ENCODE peak calls at places on chromosome 3, in eight cellular contexts. Q is astrocyte of the spinal cord, Z is upper lobe of left lung, H is nucleus accumbens, S is Calu3, E is chondrocyte, T is HS-5, I is cardiac septum. Y is an unnamed sample.

GRCh38 chr3:195185574-195185973 is 85.4 kb downstream of the XXYLT1 start:
- DNase-seq in Q (no peak), T (no peak), E (no peak), H (no peak), S (peak; percentile 51), I (peak; percentile 77), Z (no peak), Y (no peak)

GRCh38 chr3:71478568-71478967 is 105.0 kb downstream of the FOXP1 start:
- DNase-seq in Z (no peak), T (no peak), S (no peak), Q (no peak), H (no peak), I (no peak), E (no peak), Y (no peak)

GRCh38 chr3:131540143-131540542 is 37.4 kb upstream of the MRPL3 start:
- DNase-seq in I (no peak), Z (no peak), T (no peak), E (no peak), Q (peak; percentile 3), H (no peak), S (no peak), Y (no peak)

GRCh38 chr3:104673981-104674380 is 692.7 kb upstream of the ALCAM start:
- DNase-seq in Z (no peak), I (no peak), T (peak; percentile 43), Q (peak; percentile 5), H (no peak), E (no peak), S (no peak), Y (no peak)

GRCh38 chr3:24196526-24196925 is 251.4 kb downstream of the NR1D2 start:
- DNase-seq in I (no peak), Z (no peak), S (no peak), Q (peak; percentile 34), H (no peak), T (peak; percentile 60), E (no peak), Y (no peak)

GRCh38 chr3:165462616-165463334 is 266.6 kb upstream of the SLITRK3 start:
- DNase-seq in Q (no peak), E (no peak), T (no peak), Z (no peak), S (no peak), H (no peak), I (no peak), Y (no peak)

GRCh38 chr3:187943677-187944390 is 198.6 kb upstream of the BCL6 start:
- DNase-seq in Z (no peak), T (no peak), S (no peak), E (no peak), H (no peak), I (no peak), Q (peak; percentile 74), Y (no peak)

GRCh38 chr3:57434041-57434440 is 110.1 kb downstream of the DNAH12 start:
- DNase-seq in H (no peak), T (no peak), I (no peak), E (no peak), Q (peak; percentile 59), Z (no peak), S (peak; percentile 6), Y (peak; percentile 12)

GRCh38 chr3:185813205-185813604 is 11.6 kb downstream of the IGF2BP2 start:
- DNase-seq in T (no peak), S (no peak), I (no peak), Z (no peak), Q (no peak), H (no peak), E (no peak), Y (no peak)

GRCh38 chr3:38118421-38119247 is 18.3 kb downstream of the ACAA1 start:
- DNase-seq in Z (no peak), T (no peak), H (no peak), Q (no peak), S (no peak), E (no peak), I (no peak), Y (no peak)

GRCh38 chr3:197028711-197029510 is 706 bp downstream of the MELTF start:
- DNase-seq in Q (no peak), E (no peak), H (no peak), Z (peak; percentile 85), I (peak; percentile 75), T (no peak), S (peak; percentile 19), Y (peak; percentile 69)

GRCh38 chr3:10693457-10693856 is 122.6 kb upstream of the SLC6A11 start:
- DNase-seq in H (no peak), S (no peak), Q (no peak), T (no peak), I (no peak), Z (no peak), E (no peak), Y (peak; percentile 5)

GRCh38 chr3:135099734-135100348 is 304.8 kb downstream of the EPHB1 start:
- DNase-seq in T (no peak), Z (no peak), Q (no peak), H (no peak), S (no peak), E (no peak), I (no peak), Y (no peak)

GRCh38 chr3:120795017-120795648 is 52.6 kb downstream of the GTF2E1 start:
- DNase-seq in Z (no peak), E (no peak), Q (peak; percentile 82), T (no peak), I (peak; percentile 84), H (peak; percentile 0), S (peak; percentile 86), Y (peak; percentile 86)

GRCh38 chr3:72791132-72791531 is 57.1 kb downstream of the SHQ1 start:
- DNase-seq in S (no peak), H (no peak), E (no peak), T (peak; percentile 14), Q (no peak), I (no peak), Z (no peak), Y (no peak)

GRCh38 chr3:66449411-66449931 is 51.4 kb downstream of the LRIG1 start:
- DNase-seq in I (no peak), S (no peak), Q (no peak), Z (no peak), T (no peak), H (no peak), E (no peak), Y (peak; percentile 51)

GRCh38 chr3:195384952-195385351 is 57.9 kb downstream of the ACAP2 start:
- DNase-seq in T (no peak), S (peak; percentile 11), E (no peak), Z (no peak), H (no peak), I (no peak), Q (no peak), Y (no peak)

GRCh38 chr3:143486611-143487010 is 361.7 kb downstream of the SLC9A9 start:
- DNase-seq in I (no peak), E (no peak), T (no peak), Q (no peak), H (no peak), S (no peak), Z (no peak), Y (no peak)

GRCh38 chr3:162166543-162166942 is 669.9 kb downstream of the OTOL1 start:
- DNase-seq in I (no peak), Q (no peak), E (no peak), Z (no peak), T (peak; percentile 2), S (no peak), H (no peak), Y (no peak)

GRCh38 chr3:8443829-8444791 is 57.5 kb upstream of the LMCD1 start:
- DNase-seq in T (peak; percentile 91), I (peak; percentile 84), Q (peak; percentile 100), S (peak; percentile 93), E (peak; percentile 98), H (no peak), Z (no peak), Y (peak; percentile 28)

GRCh38 chr3:172512363-172512762 is 10.9 kb downstream of the TNFSF10 start:
- DNase-seq in Z (no peak), I (peak; percentile 94), T (no peak), H (peak; percentile 17), Q (peak; percentile 27), S (no peak), E (no peak), Y (peak; percentile 72)

GRCh38 chr3:78912217-78912616 is 855.6 kb downstream of the ROBO1 start:
- DNase-seq in T (no peak), S (no peak), E (no peak), I (no peak), H (no peak), Z (no peak), Q (no peak), Y (no peak)

GRCh38 chr3:108437439-108437838 is 73.0 kb downstream of the MYH15 start:
- DNase-seq in I (no peak), Q (no peak), T (no peak), H (no peak), Z (no peak), S (peak; percentile 1), E (no peak), Y (no peak)

GRCh38 chr3:33440578-33441321 is 545 bp upstream of the UBP1 start:
- DNase-seq in Z (peak; percentile 81), T (peak; percentile 100), H (peak; percentile 99), I (no peak), S (peak; percentile 89), Q (peak; percentile 100), E (peak; percentile 90), Y (peak; percentile 100)

GRCh38 chr3:77825045-77825827 is 785.3 kb downstream of the ROBO2 start:
- DNase-seq in Q (peak; percentile 95), T (peak; percentile 85), H (no peak), S (peak; percentile 78), Z (peak; percentile 42), E (peak; percentile 72), I (no peak), Y (no peak)

GRCh38 chr3:5787863-5788488 is 600.5 kb downstream of the EDEM1 start:
- DNase-seq in T (no peak), H (peak; percentile 4), S (peak; percentile 10), E (no peak), Z (no peak), Q (peak; percentile 56), I (no peak), Y (peak; percentile 38)

GRCh38 chr3:22620498-22620897 is 582.6 kb upstream of the UBE2E2 start:
- DNase-seq in H (no peak), Z (no peak), S (no peak), E (no peak), I (no peak), Q (no peak), T (peak; percentile 30), Y (no peak)

GRCh38 chr3:111639316-111639715 is 44.2 kb upstream of the ZBED2 start:
- DNase-seq in Z (no peak), T (no peak), H (no peak), S (no peak), Q (no peak), I (no peak), E (peak; percentile 49), Y (no peak)

GRCh38 chr3:34011171-34012101 is 213.0 kb downstream of the PDCD6IP start:
- DNase-seq in T (no peak), E (no peak), Z (no peak), S (no peak), Q (peak; percentile 47), I (no peak), H (no peak), Y (peak; percentile 21)

GRCh38 chr3:114879059-114880031 is 267.7 kb downstream of the ZBTB20 start:
- DNase-seq in H (no peak), Q (peak; percentile 62), T (peak; percentile 58), S (no peak), Z (no peak), E (no peak), I (no peak), Y (peak; percentile 70)

GRCh38 chr3:124986153-124987143 is 51.9 kb upstream of the MUC13 start:
- DNase-seq in H (no peak), I (no peak), S (peak; percentile 54), T (peak; percentile 97), Z (no peak), Q (peak; percentile 90), E (no peak), Y (no peak)

GRCh38 chr3:8446845-8447244 is 54.8 kb upstream of the LMCD1 start:
- DNase-seq in S (no peak), Q (no peak), I (no peak), H (no peak), T (no peak), E (no peak), Z (no peak), Y (no peak)

GRCh38 chr3:155737844-155738460 is 6.9 kb downstream of the PLCH1 start:
- DNase-seq in E (no peak), S (peak; percentile 88), I (no peak), Z (no peak), Q (no peak), T (no peak), H (no peak), Y (peak; percentile 24)

GRCh38 chr3:172323894-172324590 is 124.2 kb downstream of the GHSR start:
- DNase-seq in E (no peak), H (no peak), I (no peak), Z (no peak), S (no peak), Q (peak; percentile 90), T (no peak), Y (no peak)